ENCODE peak calls at places on chromosomes 3 and 15, in six cellular contexts. One of them, this sample, is unnamed.

GRCh38 chr15:26260517-26261133 is 397.5 kb upstream of the ATP10A start:
- DNase-seq in sigmoid colon: no peak
- DNase-seq in lower lobe of right lung: no peak
- DNase-seq in stimulated activated naive CD4-positive, alpha-beta T cell: no peak
- DNase-seq in AG04450: no peak
- DNase-seq in lung microvascular endothelial cell: peak
- DNase-seq in this sample: no peak

GRCh38 chr3:14847613-14848541 is 29.1 kb downstream of the FGD5 start:
- DNase-seq in sigmoid colon: peak
- DNase-seq in lower lobe of right lung: peak
- DNase-seq in AG04450: no peak
- DNase-seq in stimulated activated naive CD4-positive, alpha-beta T cell: no peak
- DNase-seq in lung microvascular endothelial cell: peak
- DNase-seq in this sample: no peak

GRCh38 chr3:105653161-105653560 is 215.7 kb downstream of the CBLB start:
- DNase-seq in AG04450: no peak
- DNase-seq in lower lobe of right lung: no peak
- DNase-seq in stimulated activated naive CD4-positive, alpha-beta T cell: no peak
- DNase-seq in sigmoid colon: no peak
- DNase-seq in lung microvascular endothelial cell: no peak
- DNase-seq in this sample: no peak

GRCh38 chr3:48798998-48799397 is 48.7 kb downstream of the PRKAR2A start:
- DNase-seq in stimulated activated naive CD4-positive, alpha-beta T cell: no peak
- DNase-seq in lung microvascular endothelial cell: peak
- DNase-seq in AG04450: no peak
- DNase-seq in lower lobe of right lung: no peak
- DNase-seq in sigmoid colon: no peak
- DNase-seq in this sample: no peak

GRCh38 chr3:147383617-147384016 is 22.7 kb downstream of the ZIC4 start:
- DNase-seq in lung microvascular endothelial cell: peak
- DNase-seq in lower lobe of right lung: no peak
- DNase-seq in AG04450: no peak
- DNase-seq in stimulated activated naive CD4-positive, alpha-beta T cell: no peak
- DNase-seq in sigmoid colon: no peak
- DNase-seq in this sample: no peak

GRCh38 chr3:195697582-195698324 is 23.0 kb upstream of the MUC20 start:
- DNase-seq in sigmoid colon: no peak
- DNase-seq in lower lobe of right lung: no peak
- DNase-seq in lung microvascular endothelial cell: peak
- DNase-seq in AG04450: peak
- DNase-seq in stimulated activated naive CD4-positive, alpha-beta T cell: no peak
- DNase-seq in this sample: no peak

GRCh38 chr15:70266412-70267089 is 168.8 kb upstream of the TLE3 start:
- DNase-seq in lower lobe of right lung: peak
- DNase-seq in sigmoid colon: peak
- DNase-seq in AG04450: no peak
- DNase-seq in lung microvascular endothelial cell: peak
- DNase-seq in stimulated activated naive CD4-positive, alpha-beta T cell: no peak
- DNase-seq in this sample: no peak

GRCh38 chr15:68010366-68010765 is 43.7 kb upstream of the PIAS1 start:
- DNase-seq in lower lobe of right lung: no peak
- DNase-seq in lung microvascular endothelial cell: no peak
- DNase-seq in sigmoid colon: no peak
- DNase-seq in stimulated activated naive CD4-positive, alpha-beta T cell: no peak
- DNase-seq in AG04450: no peak
- DNase-seq in this sample: no peak

GRCh38 chr15:74725241-74725774 is at the start of gene CYP1A1:
- DNase-seq in lung microvascular endothelial cell: no peak
- DNase-seq in AG04450: no peak
- DNase-seq in stimulated activated naive CD4-positive, alpha-beta T cell: no peak
- DNase-seq in lower lobe of right lung: peak
- DNase-seq in sigmoid colon: no peak
- DNase-seq in this sample: no peak

GRCh38 chr15:65337436-65338070 is 33.1 kb downstream of the RNU5B-1 start:
- DNase-seq in stimulated activated naive CD4-positive, alpha-beta T cell: no peak
- DNase-seq in lung microvascular endothelial cell: no peak
- DNase-seq in AG04450: no peak
- DNase-seq in lower lobe of right lung: no peak
- DNase-seq in sigmoid colon: no peak
- DNase-seq in this sample: no peak

GRCh38 chr3:32575451-32575850 is 4.8 kb upstream of the DYNC1LI1 start:
- DNase-seq in AG04450: no peak
- DNase-seq in stimulated activated naive CD4-positive, alpha-beta T cell: no peak
- DNase-seq in lung microvascular endothelial cell: no peak
- DNase-seq in sigmoid colon: no peak
- DNase-seq in lower lobe of right lung: no peak
- DNase-seq in this sample: no peak

GRCh38 chr3:196273655-196274054 is 13.9 kb downstream of the PCYT1A start:
- DNase-seq in lower lobe of right lung: no peak
- DNase-seq in sigmoid colon: no peak
- DNase-seq in lung microvascular endothelial cell: no peak
- DNase-seq in stimulated activated naive CD4-positive, alpha-beta T cell: no peak
- DNase-seq in AG04450: no peak
- DNase-seq in this sample: no peak

GRCh38 chr3:161217496-161217895 is 3.6 kb upstream of the NMD3 start:
- DNase-seq in AG04450: no peak
- DNase-seq in lower lobe of right lung: no peak
- DNase-seq in sigmoid colon: no peak
- DNase-seq in lung microvascular endothelial cell: no peak
- DNase-seq in stimulated activated naive CD4-positive, alpha-beta T cell: no peak
- DNase-seq in this sample: no peak

GRCh38 chr3:124886168-124887051 is 755 bp downstream of the ITGB5 start:
- DNase-seq in stimulated activated naive CD4-positive, alpha-beta T cell: no peak
- DNase-seq in lower lobe of right lung: peak
- DNase-seq in sigmoid colon: peak
- DNase-seq in AG04450: no peak
- DNase-seq in lung microvascular endothelial cell: peak
- DNase-seq in this sample: no peak

GRCh38 chr15:88878720-88879184 is 16.6 kb downstream of the HAPLN3 start:
- DNase-seq in lung microvascular endothelial cell: peak
- DNase-seq in AG04450: no peak
- DNase-seq in stimulated activated naive CD4-positive, alpha-beta T cell: no peak
- DNase-seq in lower lobe of right lung: no peak
- DNase-seq in sigmoid colon: no peak
- DNase-seq in this sample: peak

GRCh38 chr15:68309024-68309423 is 31.5 kb downstream of the FEM1B start:
- DNase-seq in stimulated activated naive CD4-positive, alpha-beta T cell: no peak
- DNase-seq in AG04450: no peak
- DNase-seq in lung microvascular endothelial cell: no peak
- DNase-seq in sigmoid colon: no peak
- DNase-seq in lower lobe of right lung: no peak
- DNase-seq in this sample: no peak

GRCh38 chr15:69236505-69236904 is 62.2 kb upstream of the PAQR5 start:
- DNase-seq in lung microvascular endothelial cell: no peak
- DNase-seq in lower lobe of right lung: no peak
- DNase-seq in AG04450: no peak
- DNase-seq in sigmoid colon: no peak
- DNase-seq in stimulated activated naive CD4-positive, alpha-beta T cell: no peak
- DNase-seq in this sample: no peak

GRCh38 chr3:152769523-152769922 is 65.4 kb upstream of the P2RY1 start:
- DNase-seq in AG04450: no peak
- DNase-seq in lung microvascular endothelial cell: no peak
- DNase-seq in sigmoid colon: no peak
- DNase-seq in stimulated activated naive CD4-positive, alpha-beta T cell: no peak
- DNase-seq in lower lobe of right lung: no peak
- DNase-seq in this sample: no peak

GRCh38 chr3:29140706-29141105 is 140.2 kb upstream of the RBMS3 start:
- DNase-seq in sigmoid colon: no peak
- DNase-seq in AG04450: no peak
- DNase-seq in lung microvascular endothelial cell: no peak
- DNase-seq in stimulated activated naive CD4-positive, alpha-beta T cell: no peak
- DNase-seq in lower lobe of right lung: no peak
- DNase-seq in this sample: no peak

GRCh38 chr3:142896201-142896755 is 7.4 kb upstream of the PCOLCE2 start:
- DNase-seq in stimulated activated naive CD4-positive, alpha-beta T cell: no peak
- DNase-seq in lower lobe of right lung: no peak
- DNase-seq in AG04450: no peak
- DNase-seq in lung microvascular endothelial cell: no peak
- DNase-seq in sigmoid colon: no peak
- DNase-seq in this sample: no peak

GRCh38 chr3:126112531-126113237 is 28.8 kb upstream of the SLC41A3 start:
- DNase-seq in lower lobe of right lung: no peak
- DNase-seq in sigmoid colon: peak
- DNase-seq in AG04450: no peak
- DNase-seq in lung microvascular endothelial cell: no peak
- DNase-seq in stimulated activated naive CD4-positive, alpha-beta T cell: no peak
- DNase-seq in this sample: no peak

GRCh38 chr15:100783760-100784492 is 95.7 kb upstream of the ALDH1A3 start:
- DNase-seq in stimulated activated naive CD4-positive, alpha-beta T cell: no peak
- DNase-seq in AG04450: no peak
- DNase-seq in lung microvascular endothelial cell: no peak
- DNase-seq in sigmoid colon: peak
- DNase-seq in lower lobe of right lung: no peak
- DNase-seq in this sample: no peak

GRCh38 chr15:44712108-44713005 is 1.0 kb downstream of the B2M start:
- DNase-seq in lung microvascular endothelial cell: peak
- DNase-seq in AG04450: peak
- DNase-seq in lower lobe of right lung: peak
- DNase-seq in stimulated activated naive CD4-positive, alpha-beta T cell: peak
- DNase-seq in sigmoid colon: peak
- DNase-seq in this sample: peak

GRCh38 chr3:42539871-42540714 is 37.6 kb downstream of the VIPR1 start:
- DNase-seq in sigmoid colon: peak
- DNase-seq in stimulated activated naive CD4-positive, alpha-beta T cell: peak
- DNase-seq in lung microvascular endothelial cell: peak
- DNase-seq in lower lobe of right lung: peak
- DNase-seq in AG04450: no peak
- DNase-seq in this sample: peak

GRCh38 chr3:124509884-124510283 is 220.4 kb upstream of the UMPS start:
- DNase-seq in sigmoid colon: no peak
- DNase-seq in lung microvascular endothelial cell: no peak
- DNase-seq in lower lobe of right lung: no peak
- DNase-seq in AG04450: no peak
- DNase-seq in stimulated activated naive CD4-positive, alpha-beta T cell: no peak
- DNase-seq in this sample: no peak

GRCh38 chr3:5126586-5126985 is 4.5 kb downstream of the ARL8B start:
- DNase-seq in sigmoid colon: no peak
- DNase-seq in stimulated activated naive CD4-positive, alpha-beta T cell: no peak
- DNase-seq in lung microvascular endothelial cell: no peak
- DNase-seq in lower lobe of right lung: no peak
- DNase-seq in AG04450: no peak
- DNase-seq in this sample: no peak

GRCh38 chr3:141292346-141293058 is 60.9 kb downstream of the PXYLP1 start:
- DNase-seq in lower lobe of right lung: no peak
- DNase-seq in lung microvascular endothelial cell: no peak
- DNase-seq in AG04450: no peak
- DNase-seq in sigmoid colon: no peak
- DNase-seq in stimulated activated naive CD4-positive, alpha-beta T cell: no peak
- DNase-seq in this sample: no peak

GRCh38 chr3:49967307-49967706 is 27.4 kb downstream of the RBM6 start:
- DNase-seq in sigmoid colon: no peak
- DNase-seq in lung microvascular endothelial cell: no peak
- DNase-seq in lower lobe of right lung: no peak
- DNase-seq in stimulated activated naive CD4-positive, alpha-beta T cell: no peak
- DNase-seq in AG04450: no peak
- DNase-seq in this sample: no peak

GRCh38 chr3:141368062-141368924 is at the start of gene ZBTB38:
- DNase-seq in AG04450: peak
- DNase-seq in lung microvascular endothelial cell: peak
- DNase-seq in lower lobe of right lung: peak
- DNase-seq in sigmoid colon: peak
- DNase-seq in stimulated activated naive CD4-positive, alpha-beta T cell: no peak
- DNase-seq in this sample: no peak

GRCh38 chr3:156705761-156706631 is 31.6 kb downstream of the TIPARP start:
- DNase-seq in stimulated activated naive CD4-positive, alpha-beta T cell: no peak
- DNase-seq in lung microvascular endothelial cell: no peak
- DNase-seq in sigmoid colon: no peak
- DNase-seq in lower lobe of right lung: no peak
- DNase-seq in AG04450: no peak
- DNase-seq in this sample: no peak

GRCh38 chr3:32685604-32686185 is 707 bp downstream of the CNOT10 start:
- DNase-seq in lower lobe of right lung: no peak
- DNase-seq in AG04450: no peak
- DNase-seq in sigmoid colon: no peak
- DNase-seq in lung microvascular endothelial cell: peak
- DNase-seq in stimulated activated naive CD4-positive, alpha-beta T cell: no peak
- DNase-seq in this sample: no peak

GRCh38 chr3:115958531-115958930 is 335.2 kb downstream of the GAP43 start:
- DNase-seq in stimulated activated naive CD4-positive, alpha-beta T cell: no peak
- DNase-seq in AG04450: no peak
- DNase-seq in lower lobe of right lung: no peak
- DNase-seq in sigmoid colon: no peak
- DNase-seq in lung microvascular endothelial cell: no peak
- DNase-seq in this sample: no peak

GRCh38 chr3:70811880-70812279 is 499.4 kb upstream of the MDFIC2 start:
- DNase-seq in sigmoid colon: peak
- DNase-seq in AG04450: peak
- DNase-seq in lower lobe of right lung: no peak
- DNase-seq in lung microvascular endothelial cell: peak
- DNase-seq in stimulated activated naive CD4-positive, alpha-beta T cell: no peak
- DNase-seq in this sample: no peak

GRCh38 chr3:170327040-170327808 is 30.3 kb upstream of the SKIL start:
- DNase-seq in sigmoid colon: no peak
- DNase-seq in lung microvascular endothelial cell: no peak
- DNase-seq in stimulated activated naive CD4-positive, alpha-beta T cell: no peak
- DNase-seq in AG04450: no peak
- DNase-seq in lower lobe of right lung: no peak
- DNase-seq in this sample: no peak

GRCh38 chr15:44215594-44215993 is 20.5 kb upstream of the FRMD5 start:
- DNase-seq in lung microvascular endothelial cell: peak
- DNase-seq in stimulated activated naive CD4-positive, alpha-beta T cell: no peak
- DNase-seq in AG04450: peak
- DNase-seq in sigmoid colon: no peak
- DNase-seq in lower lobe of right lung: no peak
- DNase-seq in this sample: no peak

GRCh38 chr3:124558898-124559649 is 171.2 kb upstream of the UMPS start:
- DNase-seq in stimulated activated naive CD4-positive, alpha-beta T cell: no peak
- DNase-seq in sigmoid colon: peak
- DNase-seq in lower lobe of right lung: peak
- DNase-seq in AG04450: peak
- DNase-seq in lung microvascular endothelial cell: peak
- DNase-seq in this sample: no peak

GRCh38 chr3:183386651-183387050 is 41.8 kb downstream of the MCF2L2 start:
- DNase-seq in lung microvascular endothelial cell: no peak
- DNase-seq in sigmoid colon: no peak
- DNase-seq in AG04450: no peak
- DNase-seq in lower lobe of right lung: no peak
- DNase-seq in stimulated activated naive CD4-positive, alpha-beta T cell: no peak
- DNase-seq in this sample: no peak

GRCh38 chr3:107441617-107442016 is 64.4 kb downstream of the CCDC54 start:
- DNase-seq in AG04450: no peak
- DNase-seq in lung microvascular endothelial cell: no peak
- DNase-seq in lower lobe of right lung: no peak
- DNase-seq in stimulated activated naive CD4-positive, alpha-beta T cell: no peak
- DNase-seq in sigmoid colon: no peak
- DNase-seq in this sample: no peak

GRCh38 chr3:169505577-169506155 is 157.8 kb downstream of the MECOM start:
- DNase-seq in lung microvascular endothelial cell: no peak
- DNase-seq in stimulated activated naive CD4-positive, alpha-beta T cell: no peak
- DNase-seq in AG04450: no peak
- DNase-seq in sigmoid colon: no peak
- DNase-seq in lower lobe of right lung: no peak
- DNase-seq in this sample: no peak